ENCODE peak calls at places on chromosomes 6 and 20, in five cellular contexts. One of them, this sample, is unnamed.

GRCh38 chr20:47705497-47705856 is 79.8 kb downstream of the SULF2 start:
- DNase-seq in SK-N-SH: no peak
- DNase-seq in K562: no peak
- DNase-seq in H1: no peak
- DNase-seq in HCT116: no peak
- DNase-seq in this sample: no peak

GRCh38 chr20:12201289-12201991 is 283.7 kb downstream of the BTBD3 start:
- DNase-seq in K562: no peak
- DNase-seq in H1: no peak
- DNase-seq in SK-N-SH: peak
- DNase-seq in HCT116: no peak
- DNase-seq in this sample: no peak

GRCh38 chr6:153001767-153002612 is 519 bp downstream of the MTRF1L start:
- DNase-seq in H1: no peak
- DNase-seq in HCT116: no peak
- DNase-seq in K562: peak
- DNase-seq in SK-N-SH: peak
- DNase-seq in this sample: no peak

GRCh38 chr6:68313911-68314310 is 321.2 kb upstream of the ADGRB3 start:
- DNase-seq in K562: no peak
- DNase-seq in SK-N-SH: no peak
- DNase-seq in HCT116: no peak
- DNase-seq in H1: no peak
- DNase-seq in this sample: no peak

GRCh38 chr6:113375950-113376846 is 480.9 kb upstream of the MARCKS start:
- DNase-seq in HCT116: no peak
- DNase-seq in SK-N-SH: no peak
- DNase-seq in H1: no peak
- DNase-seq in K562: no peak
- DNase-seq in this sample: no peak

GRCh38 chr6:26172496-26172958 is 85.3 kb downstream of the HFE start:
- DNase-seq in H1: no peak
- DNase-seq in SK-N-SH: peak
- DNase-seq in HCT116: no peak
- DNase-seq in K562: no peak
- DNase-seq in this sample: no peak

GRCh38 chr6:36968266-36968977 is 13.9 kb downstream of the PI16 start:
- DNase-seq in K562: no peak
- DNase-seq in H1: no peak
- DNase-seq in SK-N-SH: no peak
- DNase-seq in HCT116: no peak
- DNase-seq in this sample: no peak

GRCh38 chr20:15482525-15482924 is 1090.7 kb downstream of the KIF16B start:
- DNase-seq in SK-N-SH: no peak
- DNase-seq in H1: no peak
- DNase-seq in K562: no peak
- DNase-seq in HCT116: no peak
- DNase-seq in this sample: no peak

GRCh38 chr20:64109831-64110391 is 2.5 kb upstream of the NPBWR2 start:
- DNase-seq in SK-N-SH: no peak
- DNase-seq in H1: peak
- DNase-seq in HCT116: no peak
- DNase-seq in K562: no peak
- DNase-seq in this sample: no peak

GRCh38 chr6:82750570-82750969 is 315.1 kb downstream of the UBE3D start:
- DNase-seq in H1: no peak
- DNase-seq in K562: no peak
- DNase-seq in HCT116: no peak
- DNase-seq in SK-N-SH: no peak
- DNase-seq in this sample: no peak

GRCh38 chr6:34810936-34811632 is 19.2 kb downstream of the BLTP3A start:
- DNase-seq in H1: no peak
- DNase-seq in K562: no peak
- DNase-seq in HCT116: peak
- DNase-seq in SK-N-SH: no peak
- DNase-seq in this sample: peak

GRCh38 chr6:3869632-3870527 is 20.7 kb downstream of the FAM50B start:
- DNase-seq in HCT116: no peak
- DNase-seq in H1: no peak
- DNase-seq in K562: no peak
- DNase-seq in SK-N-SH: no peak
- DNase-seq in this sample: no peak

GRCh38 chr6:34182751-34183531 is 37.1 kb upstream of the GRM4 start:
- DNase-seq in H1: no peak
- DNase-seq in K562: no peak
- DNase-seq in HCT116: no peak
- DNase-seq in SK-N-SH: no peak
- DNase-seq in this sample: peak

GRCh38 chr6:117317261-117317660 is 51.9 kb downstream of the VGLL2 start:
- DNase-seq in SK-N-SH: no peak
- DNase-seq in HCT116: peak
- DNase-seq in K562: peak
- DNase-seq in H1: no peak
- DNase-seq in this sample: no peak

GRCh38 chr6:107064579-107065065 is 36.6 kb downstream of the MTRES1 start:
- DNase-seq in K562: no peak
- DNase-seq in SK-N-SH: no peak
- DNase-seq in H1: no peak
- DNase-seq in HCT116: no peak
- DNase-seq in this sample: no peak

GRCh38 chr6:26233608-26234420 is 131.2 kb upstream of the BTN3A2 start:
- DNase-seq in K562: peak
- DNase-seq in SK-N-SH: peak
- DNase-seq in HCT116: no peak
- DNase-seq in H1: no peak
- DNase-seq in this sample: peak

GRCh38 chr6:129736105-129736504 is 26.1 kb upstream of the ARHGAP18 start:
- DNase-seq in HCT116: no peak
- DNase-seq in H1: no peak
- DNase-seq in K562: no peak
- DNase-seq in SK-N-SH: no peak
- DNase-seq in this sample: no peak

GRCh38 chr6:38354905-38355304 is 284.8 kb downstream of the BTBD9 start:
- DNase-seq in HCT116: no peak
- DNase-seq in SK-N-SH: no peak
- DNase-seq in H1: no peak
- DNase-seq in K562: no peak
- DNase-seq in this sample: peak

GRCh38 chr20:32918751-32919150 is 60.0 kb downstream of the EFCAB8 start:
- DNase-seq in H1: no peak
- DNase-seq in SK-N-SH: no peak
- DNase-seq in K562: no peak
- DNase-seq in HCT116: no peak
- DNase-seq in this sample: no peak

GRCh38 chr6:33700391-33701050 is 11.0 kb downstream of the UQCC2 start:
- DNase-seq in SK-N-SH: peak
- DNase-seq in K562: peak
- DNase-seq in H1: peak
- DNase-seq in HCT116: peak
- DNase-seq in this sample: no peak

GRCh38 chr20:35297153-35297552 is 4.9 kb upstream of the FAM83C start:
- DNase-seq in SK-N-SH: no peak
- DNase-seq in H1: no peak
- DNase-seq in K562: no peak
- DNase-seq in HCT116: no peak
- DNase-seq in this sample: no peak

GRCh38 chr20:57987659-57988058 is 240.8 kb downstream of the ANKRD60 start:
- DNase-seq in SK-N-SH: no peak
- DNase-seq in H1: no peak
- DNase-seq in K562: no peak
- DNase-seq in HCT116: no peak
- DNase-seq in this sample: no peak

GRCh38 chr6:111482236-111482958 is 621 bp downstream of the REV3L start:
- DNase-seq in H1: no peak
- DNase-seq in HCT116: no peak
- DNase-seq in SK-N-SH: peak
- DNase-seq in K562: peak
- DNase-seq in this sample: no peak

GRCh38 chr6:87465041-87465440 is 7.7 kb upstream of the SLC35A1 start:
- DNase-seq in SK-N-SH: no peak
- DNase-seq in HCT116: no peak
- DNase-seq in H1: no peak
- DNase-seq in K562: no peak
- DNase-seq in this sample: no peak

GRCh38 chr6:21931641-21932335 is 338.2 kb downstream of the SOX4 start:
- DNase-seq in SK-N-SH: no peak
- DNase-seq in K562: no peak
- DNase-seq in H1: no peak
- DNase-seq in HCT116: no peak
- DNase-seq in this sample: no peak

GRCh38 chr6:135300576-135300975 is 119.5 kb downstream of the MYB start:
- DNase-seq in H1: no peak
- DNase-seq in SK-N-SH: no peak
- DNase-seq in HCT116: no peak
- DNase-seq in K562: no peak
- DNase-seq in this sample: no peak

GRCh38 chr6:161215876-161216615 is 57.8 kb downstream of the AGPAT4 start:
- DNase-seq in SK-N-SH: no peak
- DNase-seq in H1: no peak
- DNase-seq in K562: no peak
- DNase-seq in HCT116: no peak
- DNase-seq in this sample: no peak

GRCh38 chr6:37239511-37239910 is 18.1 kb upstream of the TBC1D22B start:
- DNase-seq in SK-N-SH: no peak
- DNase-seq in K562: no peak
- DNase-seq in H1: no peak
- DNase-seq in HCT116: no peak
- DNase-seq in this sample: no peak

GRCh38 chr20:46588532-46589509 is 38.4 kb upstream of the OCSTAMP start:
- DNase-seq in H1: no peak
- DNase-seq in SK-N-SH: no peak
- DNase-seq in K562: no peak
- DNase-seq in HCT116: no peak
- DNase-seq in this sample: no peak

GRCh38 chr6:124373386-124373785 is 569.7 kb downstream of the NKAIN2 start:
- DNase-seq in SK-N-SH: no peak
- DNase-seq in K562: no peak
- DNase-seq in H1: no peak
- DNase-seq in HCT116: no peak
- DNase-seq in this sample: no peak
- TF ChIP-seq YY1 in SK-N-SH: no peak
- TF ChIP-seq YY1 in K562: no peak
- TF ChIP-seq YY1 in H1: no peak
- TF ChIP-seq YY1 in HCT116: no peak
- TF ChIP-seq YY1 in this sample: no peak

DNA sequence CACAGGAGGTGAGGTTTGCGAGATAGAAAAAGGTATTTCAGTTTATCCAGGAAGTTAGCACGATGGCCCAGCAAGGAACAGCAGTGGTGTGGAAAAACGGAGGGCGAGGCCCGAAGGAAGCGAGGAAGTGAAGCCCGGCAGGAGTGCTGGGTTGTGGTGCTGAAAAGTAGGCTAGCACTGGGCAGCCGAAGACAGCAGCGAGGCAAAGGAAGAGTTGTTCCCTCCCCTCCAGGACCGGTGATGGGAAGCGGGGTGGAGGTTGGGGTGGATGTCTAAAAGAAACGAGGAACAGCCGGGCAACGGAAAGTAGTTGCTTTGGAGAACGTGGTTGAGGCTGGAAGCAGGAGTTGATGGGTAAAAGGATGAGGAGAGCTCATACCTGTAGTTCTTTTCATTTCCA is 1.4 kb downstream of the METTL24 start:
- DNase-seq in HCT116: no peak
- DNase-seq in K562: no peak
- DNase-seq in SK-N-SH: no peak
- DNase-seq in H1: no peak
- DNase-seq in this sample: no peak
- TF ChIP-seq YY1 in HCT116: no peak
- TF ChIP-seq YY1 in K562: no peak
- TF ChIP-seq YY1 in SK-N-SH: no peak
- TF ChIP-seq YY1 in H1: no peak
- TF ChIP-seq YY1 in this sample: no peak

DNA sequence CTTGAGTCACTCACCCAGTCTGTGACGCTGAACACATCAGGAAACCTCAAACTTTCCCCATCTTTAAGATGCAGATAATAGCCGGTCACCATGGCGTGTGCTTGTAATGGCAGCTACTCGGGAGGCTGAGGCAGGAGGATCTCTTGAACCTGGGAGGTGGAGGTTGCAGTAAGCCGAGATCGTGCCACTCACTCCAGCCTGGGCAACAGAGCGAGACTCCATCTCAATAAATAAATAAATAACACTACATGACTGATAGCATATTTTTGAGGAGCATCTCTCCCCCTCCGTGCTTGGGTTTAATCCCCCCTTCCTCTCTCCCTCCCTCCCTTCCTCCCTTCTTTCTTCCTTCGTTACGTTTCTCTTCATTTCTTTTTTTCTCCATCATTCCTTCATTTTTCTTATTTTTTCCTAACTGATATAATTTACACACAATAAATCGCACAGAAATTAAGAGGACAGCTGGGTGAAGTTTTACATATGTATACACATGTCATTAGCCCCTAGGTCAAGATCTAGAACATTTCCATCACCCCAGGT is 51.3 kb upstream of the EZR start:
- DNase-seq in HCT116: no peak
- DNase-seq in H1: no peak
- DNase-seq in SK-N-SH: no peak
- DNase-seq in K562: no peak
- DNase-seq in this sample: no peak
- TF ChIP-seq YY1 in HCT116: no peak
- TF ChIP-seq YY1 in H1: no peak
- TF ChIP-seq YY1 in SK-N-SH: no peak
- TF ChIP-seq YY1 in K562: no peak
- TF ChIP-seq YY1 in this sample: peak

GRCh38 chr6:158653577-158654354 is 3.9 kb downstream of the SYTL3 start:
- DNase-seq in SK-N-SH: no peak
- DNase-seq in K562: no peak
- DNase-seq in H1: no peak
- DNase-seq in HCT116: no peak
- DNase-seq in this sample: peak

GRCh38 chr6:158654498-158654897 is 4.6 kb downstream of the SYTL3 start:
- DNase-seq in HCT116: no peak
- DNase-seq in K562: no peak
- DNase-seq in SK-N-SH: peak
- DNase-seq in H1: no peak
- DNase-seq in this sample: no peak

GRCh38 chr6:158655569-158656450 is 6.0 kb downstream of the SYTL3 start:
- DNase-seq in HCT116: no peak
- DNase-seq in SK-N-SH: no peak
- DNase-seq in H1: no peak
- DNase-seq in K562: no peak
- DNase-seq in this sample: no peak

GRCh38 chr6:158660331-158660730 is 10.5 kb downstream of the SYTL3 start:
- DNase-seq in K562: peak
- DNase-seq in H1: peak
- DNase-seq in HCT116: no peak
- DNase-seq in SK-N-SH: peak
- DNase-seq in this sample: no peak

DNA sequence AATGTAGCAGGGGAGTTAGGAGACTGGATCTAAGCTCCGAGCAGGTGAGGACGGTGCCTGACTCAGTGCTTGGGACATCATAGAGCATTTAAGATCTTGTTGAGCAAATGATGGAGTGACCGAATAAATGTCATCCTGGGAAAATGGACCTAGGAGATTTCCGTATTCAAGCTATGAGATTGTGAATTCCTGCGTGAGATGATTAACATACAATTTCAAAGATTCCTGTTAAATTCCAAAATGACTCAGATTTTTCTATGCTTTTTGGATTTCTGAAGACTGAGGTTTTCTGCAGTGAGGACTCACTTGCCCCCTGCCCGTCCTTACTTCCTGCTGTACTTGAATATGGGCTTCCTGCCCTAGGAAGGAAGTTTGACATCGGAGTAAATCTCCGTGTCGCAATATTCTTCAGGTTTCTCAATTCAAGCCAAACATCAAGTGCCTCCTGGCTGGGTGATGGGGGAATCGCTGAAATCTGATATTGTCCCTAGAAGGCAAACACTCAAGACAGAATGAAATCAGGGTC is 5.2 kb downstream of the SYTL3 start:
- DNase-seq in K562: no peak
- DNase-seq in SK-N-SH: no peak
- DNase-seq in HCT116: no peak
- DNase-seq in H1: no peak
- DNase-seq in this sample: no peak
- TF ChIP-seq YY1 in K562: no peak
- TF ChIP-seq YY1 in SK-N-SH: no peak
- TF ChIP-seq YY1 in HCT116: no peak
- TF ChIP-seq YY1 in H1: no peak
- TF ChIP-seq YY1 in this sample: no peak